ENCODE peak calls at places on chromosomes 4 and X, in seven cellular contexts. E is PC-3, L is MM.1S, W is HCT116, P is GM23248, A is GM23338, N is hepatocyte. K is an unnamed sample.

GRCh38 chrX:43500996-43501694 is 155.0 kb upstream of the MAOA start:
- DNase-seq in A (no peak), P (no peak), L (no peak), N (no peak), W (no peak), E (no peak), K (no peak)

GRCh38 chr4:184937745-184938144 is 80.5 kb upstream of the HELT start:
- DNase-seq in A (peak; percentile 34), L (no peak), W (no peak), E (no peak), N (peak; percentile 20), P (no peak), K (no peak)

GRCh38 chr4:135994360-135994759 is 1537.9 kb downstream of the PCDH18 start:
- DNase-seq in W (no peak), L (no peak), N (no peak), E (no peak), A (no peak), P (no peak), K (no peak)

GRCh38 chr4:184056877-184057276 is 151.8 kb downstream of the STOX2 start:
- DNase-seq in W (no peak), L (no peak), E (no peak), N (no peak), A (peak; percentile 21), P (no peak), K (no peak)

GRCh38 chrX:70436380-70436779 is 8.3 kb upstream of the DLG3 start:
- DNase-seq in L (no peak), A (peak; percentile 80), W (no peak), N (no peak), P (peak; percentile 27), E (no peak), K (no peak)

GRCh38 chr4:184417802-184418511 is 56.4 kb downstream of the IRF2 start:
- DNase-seq in N (peak; percentile 51), A (no peak), L (peak; percentile 38), E (peak; percentile 89), W (peak; percentile 51), P (peak; percentile 95), K (peak; percentile 63)

GRCh38 chr4:78057135-78057599 is at the start of gene FRAS1:
- DNase-seq in P (peak; percentile 69), L (no peak), E (peak; percentile 13), A (peak; percentile 78), N (peak; percentile 79), W (no peak), K (peak; percentile 29)

GRCh38 chr4:4727536-4727935 is 131.9 kb upstream of the MSX1 start:
- DNase-seq in L (no peak), N (no peak), W (no peak), P (no peak), E (no peak), A (no peak), K (no peak)

GRCh38 chrX:40476958-40477357 is 103.8 kb upstream of the ATP6AP2 start:
- DNase-seq in N (no peak), A (no peak), E (no peak), P (no peak), W (no peak), L (no peak), K (no peak)

GRCh38 chr4:2663275-2663674 is 92.9 kb downstream of the TNIP2 start:
- DNase-seq in A (no peak), E (no peak), N (no peak), W (no peak), L (no peak), P (no peak), K (no peak)

GRCh38 chr4:52712991-52713275 is 38.3 kb downstream of the ERVMER34-1 start:
- DNase-seq in E (no peak), L (no peak), W (no peak), P (no peak), N (no peak), A (no peak), K (no peak)

GRCh38 chr4:176794651-176795050 is 1.9 kb upstream of the VEGFC start:
- DNase-seq in E (peak; percentile 88), N (no peak), A (no peak), W (no peak), L (no peak), P (no peak), K (peak; percentile 53)

GRCh38 chr4:176034498-176034897 is 31.1 kb upstream of the WDR17 start:
- DNase-seq in W (peak; percentile 27), E (peak; percentile 51), N (peak; percentile 46), P (peak; percentile 63), L (peak; percentile 48), A (peak; percentile 66), K (no peak)

GRCh38 chrX:84501798-84502628 is at the start of gene HDX:
- DNase-seq in E (peak; percentile 80), P (peak; percentile 92), A (peak; percentile 76), L (peak; percentile 85), W (no peak), N (peak; percentile 90), K (peak; percentile 65)

GRCh38 chr4:123807866-123808265 is 411.3 kb downstream of the SPRY1 start:
- DNase-seq in W (no peak), N (no peak), L (no peak), P (no peak), E (no peak), A (no peak), K (no peak)

GRCh38 chr4:169397762-169398161 is 127.0 kb upstream of the SH3RF1 start:
- DNase-seq in A (no peak), L (no peak), W (no peak), E (no peak), N (no peak), P (peak; percentile 65), K (no peak)

GRCh38 chr4:94207469-94208224 is at the start of gene SMARCAD1:
- DNase-seq in P (peak; percentile 99), N (peak; percentile 97), A (peak; percentile 99), E (peak; percentile 91), L (peak; percentile 95), W (peak; percentile 95), K (peak; percentile 74)

GRCh38 chr4:94208268-94208667 is 603 bp downstream of the SMARCAD1 start:
- DNase-seq in L (no peak), N (peak; percentile 6), P (peak; percentile 38), E (no peak), W (no peak), A (no peak), K (no peak)

GRCh38 chr4:94214703-94215360 is 7.2 kb downstream of the SMARCAD1 start:
- DNase-seq in E (no peak), L (no peak), N (no peak), A (no peak), W (no peak), P (no peak), K (no peak)

DNA sequence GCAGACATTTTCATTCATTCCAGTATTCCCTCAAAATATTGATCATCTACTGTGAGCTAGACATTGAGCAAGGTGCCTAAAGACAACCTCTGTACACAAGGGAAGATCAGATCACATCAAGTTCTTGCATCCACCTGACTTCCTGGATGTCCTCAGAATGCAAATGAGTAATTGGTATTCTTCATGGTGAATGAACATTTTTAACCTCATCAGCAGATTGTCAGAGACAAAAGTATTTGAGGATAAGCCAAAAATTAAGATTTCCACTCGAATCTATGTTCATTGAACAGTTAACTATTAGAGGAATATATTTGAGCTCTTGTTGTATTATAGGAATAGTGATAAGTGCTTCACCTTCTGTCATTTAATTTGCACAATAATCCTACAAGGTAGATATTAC is 1.3 kb downstream of the SMARCAD1 start:
- DNase-seq in A (no peak), N (no peak), P (peak; percentile 6), E (no peak), L (no peak), W (no peak), K (no peak)
- H3K4me3 ChIP-seq in A (peak overlapping the region; percentile 48), N (peak overlapping the region; percentile 51), P (peak overlapping the region; percentile 97), E (peak overlapping the region; percentile 83), L (peak overlapping the region; percentile 92), W (peak overlapping the region; percentile 75), K (peak overlapping the region; percentile 90)

DNA sequence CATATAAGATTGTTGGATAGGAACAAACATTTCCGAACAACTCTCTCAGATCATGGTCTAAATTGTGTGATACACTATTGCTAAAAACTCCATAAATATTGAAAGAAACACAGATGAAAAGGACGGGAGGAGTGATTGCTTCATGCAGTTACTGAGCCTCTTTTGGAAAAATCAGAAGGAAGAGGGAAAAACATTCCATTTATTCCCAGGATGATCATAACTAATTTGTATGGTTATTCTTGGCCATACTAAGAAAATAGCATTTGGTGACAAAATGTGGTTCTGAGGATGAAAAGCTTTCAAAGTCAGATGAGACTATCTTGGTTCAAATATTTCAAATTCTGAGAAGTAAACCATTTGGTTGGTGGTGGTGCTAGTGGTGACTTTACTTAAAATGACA is 305.3 kb upstream of the LDB2 start:
- DNase-seq in W (no peak), P (no peak), N (no peak), E (no peak), A (no peak), L (no peak), K (no peak)
- H3K9me2 ChIP-seq in W (no peaks in the 10 kb centered on the region), P (no peaks in the 10 kb centered on the region), N (no peaks in the 10 kb centered on the region), E (no peaks in the 10 kb centered on the region), A (peaks cover 1% of the 10 kb centered on the region), L (no peaks in the 10 kb centered on the region), K (no peaks in the 10 kb centered on the region)

GRCh38 chrX:107775734-107776511 is at the start of gene TSC22D3:
- DNase-seq in N (peak; percentile 90), E (peak; percentile 70), P (peak; percentile 82), L (peak; percentile 57), A (peak; percentile 75), W (peak; percentile 29), K (peak; percentile 89)

GRCh38 chrX:107773906-107774435 is 1.6 kb downstream of the TSC22D3 start:
- DNase-seq in P (no peak), W (no peak), E (no peak), N (no peak), A (no peak), L (no peak), K (no peak)

GRCh38 chrX:107776649-107777535 is 641 bp upstream of the NCBP2L start:
- DNase-seq in A (peak; percentile 88), N (peak; percentile 96), P (peak; percentile 89), W (peak; percentile 79), L (peak; percentile 87), E (peak; percentile 94), K (peak; percentile 85)

GRCh38 chrX:107773206-107773605 is 2.4 kb downstream of the TSC22D3 start:
- DNase-seq in L (no peak), N (peak; percentile 43), P (no peak), E (no peak), A (peak; percentile 66), W (no peak), K (no peak)

GRCh38 chrX:107775000-107775733 is 420 bp downstream of the TSC22D3 start:
- DNase-seq in P (no peak), L (no peak), E (no peak), W (no peak), A (peak; percentile 16), N (peak; percentile 26), K (no peak)
- TF ChIP-seq EZH2 in P (no peak), L (no peak), E (no peak), W (no peak), A (peak; percentile 42), N (no peak), K (no peak)

DNA sequence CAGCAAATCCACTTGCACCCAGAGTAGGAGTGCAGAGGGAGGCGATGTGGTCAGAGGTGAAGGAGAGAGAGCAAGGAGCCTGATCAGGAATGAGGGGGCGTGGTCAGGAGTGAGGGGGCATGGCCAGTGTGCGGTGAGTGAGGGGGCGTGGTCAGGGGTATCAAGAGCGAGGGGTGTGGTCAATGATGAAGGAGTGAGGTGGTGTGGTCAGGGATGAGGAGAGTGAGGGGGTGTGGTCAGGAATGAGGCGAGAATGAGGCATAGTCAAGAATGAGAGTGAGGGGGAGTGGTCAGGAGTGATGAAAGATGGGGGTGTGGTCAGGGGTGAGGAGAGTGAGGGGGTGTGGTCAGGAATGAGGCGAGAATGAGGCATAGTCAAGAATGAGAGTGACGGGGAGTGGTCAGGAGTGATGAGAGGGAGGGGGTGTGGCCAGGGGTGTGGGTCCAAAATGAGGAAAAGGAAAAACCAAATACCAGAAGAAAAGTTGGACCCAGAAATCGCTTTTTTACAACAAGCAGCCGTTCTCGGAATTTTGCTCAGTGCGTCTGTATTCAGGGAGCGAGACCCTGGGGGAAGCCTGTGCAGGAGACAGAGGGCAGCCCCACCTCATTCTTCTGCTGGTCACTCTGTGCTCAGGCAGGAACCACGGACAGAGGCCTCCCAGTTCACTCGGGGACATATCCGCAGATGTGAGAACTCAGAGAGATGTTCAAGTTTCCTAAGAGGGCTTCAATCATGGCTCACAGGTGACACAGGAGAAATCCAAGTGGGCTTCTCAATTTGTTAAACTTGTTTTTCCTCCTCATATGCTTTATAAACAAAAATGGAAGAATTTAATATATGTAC is 47.5 kb downstream of the MAGEA1 start:
- DNase-seq in L (no peak), E (peak; percentile 67), N (peak; percentile 87), P (peak; percentile 58), A (peak; percentile 98), W (peak; percentile 67), K (peak; percentile 54)
- H3K4me3 ChIP-seq in L (no peak overlapping the region), E (no peak overlapping the region), N (no peak overlapping the region), P (no peak overlapping the region), A (peak overlapping the region; percentile 39), W (no peak overlapping the region), K (no peak overlapping the region)

K was measured in PC-9.